ENCODE peak calls at places on chromosomes 11 and 22, in four cellular contexts. One of them, this sample, is unnamed.

GRCh38 chr11:28984216-28984615 is 876.0 kb downstream of the METTL15 start:
- DNase-seq in stimulated activated CD8-positive, alpha-beta memory T cell treated with anti-CD3 and anti-CD28 coated beads, Interleukin-15, amount 100 ng/mL, for 4 hours: no peak
- DNase-seq in lower leg skin: no peak
- DNase-seq in cardiac muscle cell: no peak
- DNase-seq in this sample: no peak

GRCh38 chr11:104943561-104943960 is 24.8 kb downstream of the CASP4 start:
- DNase-seq in cardiac muscle cell: no peak
- DNase-seq in lower leg skin: no peak
- DNase-seq in stimulated activated CD8-positive, alpha-beta memory T cell treated with anti-CD3 and anti-CD28 coated beads, Interleukin-15, amount 100 ng/mL, for 4 hours: no peak
- DNase-seq in this sample: no peak

GRCh38 chr11:68911731-68912130 is 8.0 kb downstream of the IGHMBP2 start:
- DNase-seq in lower leg skin: no peak
- DNase-seq in stimulated activated CD8-positive, alpha-beta memory T cell treated with anti-CD3 and anti-CD28 coated beads, Interleukin-15, amount 100 ng/mL, for 4 hours: no peak
- DNase-seq in cardiac muscle cell: no peak
- DNase-seq in this sample: no peak

GRCh38 chr11:132595711-132596111 is 936.6 kb downstream of the OPCML start:
- DNase-seq in lower leg skin: no peak
- DNase-seq in cardiac muscle cell: peak
- DNase-seq in stimulated activated CD8-positive, alpha-beta memory T cell treated with anti-CD3 and anti-CD28 coated beads, Interleukin-15, amount 100 ng/mL, for 4 hours: no peak
- DNase-seq in this sample: no peak

GRCh38 chr22:21696115-21696514 is 30.3 kb downstream of the PPIL2 start:
- DNase-seq in stimulated activated CD8-positive, alpha-beta memory T cell treated with anti-CD3 and anti-CD28 coated beads, Interleukin-15, amount 100 ng/mL, for 4 hours: no peak
- DNase-seq in lower leg skin: no peak
- DNase-seq in cardiac muscle cell: no peak
- DNase-seq in this sample: no peak

GRCh38 chr11:128480665-128481064 is 106.7 kb downstream of the ETS1 start:
- DNase-seq in lower leg skin: no peak
- DNase-seq in cardiac muscle cell: no peak
- DNase-seq in stimulated activated CD8-positive, alpha-beta memory T cell treated with anti-CD3 and anti-CD28 coated beads, Interleukin-15, amount 100 ng/mL, for 4 hours: no peak
- DNase-seq in this sample: no peak

GRCh38 chr11:206002-206384 is 1.2 kb downstream of the BET1L start:
- DNase-seq in stimulated activated CD8-positive, alpha-beta memory T cell treated with anti-CD3 and anti-CD28 coated beads, Interleukin-15, amount 100 ng/mL, for 4 hours: no peak
- DNase-seq in cardiac muscle cell: no peak
- DNase-seq in lower leg skin: peak
- DNase-seq in this sample: no peak

GRCh38 chr11:68763926-68764657 is 12.8 kb upstream of the TESMIN start:
- DNase-seq in cardiac muscle cell: no peak
- DNase-seq in lower leg skin: no peak
- DNase-seq in stimulated activated CD8-positive, alpha-beta memory T cell treated with anti-CD3 and anti-CD28 coated beads, Interleukin-15, amount 100 ng/mL, for 4 hours: no peak
- DNase-seq in this sample: no peak

GRCh38 chr11:25068451-25068850 is 571.6 kb downstream of the LUZP2 start:
- DNase-seq in stimulated activated CD8-positive, alpha-beta memory T cell treated with anti-CD3 and anti-CD28 coated beads, Interleukin-15, amount 100 ng/mL, for 4 hours: no peak
- DNase-seq in cardiac muscle cell: no peak
- DNase-seq in lower leg skin: no peak
- DNase-seq in this sample: no peak

GRCh38 chr11:34915136-34916013 is 804 bp downstream of the APIP start:
- DNase-seq in cardiac muscle cell: peak
- DNase-seq in stimulated activated CD8-positive, alpha-beta memory T cell treated with anti-CD3 and anti-CD28 coated beads, Interleukin-15, amount 100 ng/mL, for 4 hours: no peak
- DNase-seq in lower leg skin: no peak
- DNase-seq in this sample: no peak

GRCh38 chr11:71252434-71252781 is at the start of gene SHANK2:
- DNase-seq in stimulated activated CD8-positive, alpha-beta memory T cell treated with anti-CD3 and anti-CD28 coated beads, Interleukin-15, amount 100 ng/mL, for 4 hours: no peak
- DNase-seq in cardiac muscle cell: no peak
- DNase-seq in lower leg skin: no peak
- DNase-seq in this sample: no peak

GRCh38 chr11:5737672-5738071 is 1.4 kb downstream of the OR56B1 start:
- DNase-seq in cardiac muscle cell: no peak
- DNase-seq in stimulated activated CD8-positive, alpha-beta memory T cell treated with anti-CD3 and anti-CD28 coated beads, Interleukin-15, amount 100 ng/mL, for 4 hours: no peak
- DNase-seq in lower leg skin: no peak
- DNase-seq in this sample: no peak

GRCh38 chr11:86955674-86956522 is 703 bp upstream of the FZD4 start:
- DNase-seq in stimulated activated CD8-positive, alpha-beta memory T cell treated with anti-CD3 and anti-CD28 coated beads, Interleukin-15, amount 100 ng/mL, for 4 hours: no peak
- DNase-seq in cardiac muscle cell: peak
- DNase-seq in lower leg skin: peak
- DNase-seq in this sample: no peak

GRCh38 chr22:37658133-37659065 is at the start of gene PDXP:
- DNase-seq in stimulated activated CD8-positive, alpha-beta memory T cell treated with anti-CD3 and anti-CD28 coated beads, Interleukin-15, amount 100 ng/mL, for 4 hours: peak
- DNase-seq in lower leg skin: peak
- DNase-seq in cardiac muscle cell: peak
- DNase-seq in this sample: peak

GRCh38 chr11:36358436-36358835 is 62.3 kb downstream of the PRR5L start:
- DNase-seq in stimulated activated CD8-positive, alpha-beta memory T cell treated with anti-CD3 and anti-CD28 coated beads, Interleukin-15, amount 100 ng/mL, for 4 hours: no peak
- DNase-seq in cardiac muscle cell: no peak
- DNase-seq in lower leg skin: no peak
- DNase-seq in this sample: no peak

GRCh38 chr11:31493235-31493634 is 16.2 kb downstream of the IMMP1L start:
- DNase-seq in stimulated activated CD8-positive, alpha-beta memory T cell treated with anti-CD3 and anti-CD28 coated beads, Interleukin-15, amount 100 ng/mL, for 4 hours: no peak
- DNase-seq in lower leg skin: no peak
- DNase-seq in cardiac muscle cell: no peak
- DNase-seq in this sample: no peak

This sample was measured in SIG-M5.